ENCODE peak calls at places on chromosomes 11 and 22, in six cellular contexts. One of them, this sample, is unnamed.

GRCh38 chr22:44992166-44992565 is 17.6 kb downstream of the PHF21B start:
- DNase-seq in SK-N-SH: no peak
- DNase-seq in HCT116: no peak
- DNase-seq in H1: no peak
- DNase-seq in HepG2: no peak
- DNase-seq in K562: no peak
- DNase-seq in this sample: no peak

GRCh38 chr11:123239371-123240150 is 44.5 kb upstream of the CLMP start:
- DNase-seq in SK-N-SH: no peak
- DNase-seq in HCT116: no peak
- DNase-seq in H1: no peak
- DNase-seq in HepG2: no peak
- DNase-seq in K562: no peak
- DNase-seq in this sample: no peak

GRCh38 chr11:131228378-131228777 is 142.0 kb upstream of the NTM start:
- DNase-seq in SK-N-SH: no peak
- DNase-seq in HCT116: no peak
- DNase-seq in H1: no peak
- DNase-seq in HepG2: no peak
- DNase-seq in K562: no peak
- DNase-seq in this sample: no peak

GRCh38 chr22:42855211-42855610 is 1.9 kb downstream of the ARFGAP3 start:
- DNase-seq in SK-N-SH: no peak
- DNase-seq in HCT116: no peak
- DNase-seq in H1: no peak
- DNase-seq in HepG2: no peak
- DNase-seq in K562: no peak
- DNase-seq in this sample: no peak

GRCh38 chr11:129960216-129961214 is 42.1 kb downstream of the PRDM10 start:
- DNase-seq in SK-N-SH: no peak
- DNase-seq in HCT116: peak; percentile 56
- DNase-seq in H1: no peak
- DNase-seq in HepG2: peak; percentile 47
- DNase-seq in K562: no peak
- DNase-seq in this sample: no peak

GRCh38 chr11:32094931-32095330 is 4.1 kb downstream of the RCN1 start:
- DNase-seq in SK-N-SH: no peak
- DNase-seq in HCT116: no peak
- DNase-seq in H1: no peak
- DNase-seq in HepG2: no peak
- DNase-seq in K562: no peak
- DNase-seq in this sample: no peak

GRCh38 chr11:304915-305833 is 2.4 kb upstream of the IFITM2 start:
- DNase-seq in SK-N-SH: peak; percentile 82
- DNase-seq in HCT116: no peak
- DNase-seq in H1: no peak
- DNase-seq in HepG2: peak; percentile 61
- DNase-seq in K562: peak; percentile 78
- DNase-seq in this sample: peak; percentile 93

GRCh38 chr11:41394562-41395160 is 64.8 kb downstream of the LRRC4C start:
- DNase-seq in SK-N-SH: no peak
- DNase-seq in HCT116: no peak
- DNase-seq in H1: no peak
- DNase-seq in HepG2: no peak
- DNase-seq in K562: no peak
- DNase-seq in this sample: no peak

GRCh38 chr22:35997438-35997837 is 31.2 kb downstream of the RBFOX2 start:
- DNase-seq in SK-N-SH: no peak
- DNase-seq in HCT116: no peak
- DNase-seq in H1: no peak
- DNase-seq in HepG2: no peak
- DNase-seq in K562: no peak
- DNase-seq in this sample: no peak

GRCh38 chr11:10599388-10600175 is 31.1 kb upstream of the LYVE1 start:
- DNase-seq in SK-N-SH: no peak
- DNase-seq in HCT116: no peak
- DNase-seq in H1: no peak
- DNase-seq in HepG2: peak; percentile 68
- DNase-seq in K562: no peak
- DNase-seq in this sample: no peak

GRCh38 chr22:29799217-29799680 is 32.1 kb downstream of the UQCR10 start:
- DNase-seq in SK-N-SH: peak; percentile 71
- DNase-seq in HCT116: peak; percentile 58
- DNase-seq in H1: no peak
- DNase-seq in HepG2: peak; percentile 90
- DNase-seq in K562: peak; percentile 82
- DNase-seq in this sample: no peak

GRCh38 chr11:130536106-130537040 is 87.9 kb downstream of the ADAMTS15 start:
- DNase-seq in SK-N-SH: no peak
- DNase-seq in HCT116: no peak
- DNase-seq in H1: no peak
- DNase-seq in HepG2: no peak
- DNase-seq in K562: no peak
- DNase-seq in this sample: no peak

GRCh38 chr22:43262990-43263644 is 76.2 kb upstream of the TTLL12 start:
- DNase-seq in SK-N-SH: no peak
- DNase-seq in HCT116: no peak
- DNase-seq in H1: no peak
- DNase-seq in HepG2: peak; percentile 85
- DNase-seq in K562: peak; percentile 25
- DNase-seq in this sample: no peak

GRCh38 chr22:48474881-48475280 is 1352.8 kb downstream of the BRD1 start:
- DNase-seq in SK-N-SH: no peak
- DNase-seq in HCT116: no peak
- DNase-seq in H1: no peak
- DNase-seq in HepG2: no peak
- DNase-seq in K562: no peak
- DNase-seq in this sample: no peak

GRCh38 chr11:124075841-124076571 is 34.9 kb upstream of the OR10G7 start:
- DNase-seq in SK-N-SH: peak; percentile 75
- DNase-seq in HCT116: no peak
- DNase-seq in H1: no peak
- DNase-seq in HepG2: no peak
- DNase-seq in K562: no peak
- DNase-seq in this sample: no peak

GRCh38 chr11:36510567-36511020 is 522 bp upstream of the TRAF6 start:
- DNase-seq in SK-N-SH: no peak
- DNase-seq in HCT116: no peak
- DNase-seq in H1: no peak
- DNase-seq in HepG2: no peak
- DNase-seq in K562: no peak
- DNase-seq in this sample: no peak

GRCh38 chr11:125470355-125470754 is 25.7 kb downstream of the FEZ1 start:
- DNase-seq in SK-N-SH: no peak
- DNase-seq in HCT116: no peak
- DNase-seq in H1: no peak
- DNase-seq in HepG2: no peak
- DNase-seq in K562: no peak
- DNase-seq in this sample: no peak

GRCh38 chr11:118434553-118435232 is 1.6 kb upstream of the KMT2A start:
- DNase-seq in SK-N-SH: no peak
- DNase-seq in HCT116: no peak
- DNase-seq in H1: no peak
- DNase-seq in HepG2: no peak
- DNase-seq in K562: peak; percentile 37
- DNase-seq in this sample: no peak

DNA sequence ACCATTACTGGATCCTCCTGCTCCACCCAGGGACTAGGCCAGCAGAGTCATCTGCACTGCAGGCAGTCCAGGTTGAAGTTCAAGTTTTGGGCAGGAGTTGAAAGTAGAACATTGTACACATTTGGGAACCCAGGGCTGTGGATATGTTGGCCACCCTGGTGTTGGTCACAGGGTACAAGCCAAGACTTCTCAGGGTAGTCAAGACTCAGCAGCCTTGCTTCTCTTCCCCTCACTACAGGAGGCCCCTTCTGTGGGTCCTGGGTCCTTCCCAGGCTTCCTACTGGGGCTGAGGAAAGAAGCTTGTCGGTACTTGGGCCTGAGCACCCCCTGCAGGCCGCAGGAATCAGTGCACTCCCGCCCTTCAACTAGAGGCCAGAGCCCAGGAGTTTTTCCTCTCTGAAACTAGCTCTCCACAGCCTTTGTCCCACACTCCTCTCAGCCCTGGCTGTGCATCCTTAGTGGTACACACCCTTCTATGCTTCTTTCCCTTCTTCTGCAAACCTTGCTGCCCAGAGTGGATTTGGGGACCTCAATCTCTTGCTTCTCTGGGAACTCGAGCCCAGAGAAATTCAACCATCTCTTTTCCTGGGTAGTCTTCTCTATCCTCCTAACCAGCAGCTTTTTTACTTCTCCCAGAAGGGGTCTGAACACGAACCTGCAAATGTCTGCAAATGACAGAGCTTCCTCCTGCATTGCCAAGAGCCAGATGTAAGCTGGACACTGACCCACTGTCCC is 2.6 kb upstream of the HPX start:
- DNase-seq in SK-N-SH: peak; percentile 78
- DNase-seq in HCT116: no peak
- DNase-seq in H1: no peak
- DNase-seq in HepG2: peak; percentile 28
- DNase-seq in K562: peak; percentile 77
- DNase-seq in this sample: peak; percentile 46
- TF ChIP-seq YY1 in SK-N-SH: no peak
- TF ChIP-seq YY1 in HCT116: no peak
- TF ChIP-seq YY1 in H1: no peak
- TF ChIP-seq YY1 in HepG2: no peak
- TF ChIP-seq YY1 in K562: no peak
- TF ChIP-seq YY1 in this sample: no peak

DNA sequence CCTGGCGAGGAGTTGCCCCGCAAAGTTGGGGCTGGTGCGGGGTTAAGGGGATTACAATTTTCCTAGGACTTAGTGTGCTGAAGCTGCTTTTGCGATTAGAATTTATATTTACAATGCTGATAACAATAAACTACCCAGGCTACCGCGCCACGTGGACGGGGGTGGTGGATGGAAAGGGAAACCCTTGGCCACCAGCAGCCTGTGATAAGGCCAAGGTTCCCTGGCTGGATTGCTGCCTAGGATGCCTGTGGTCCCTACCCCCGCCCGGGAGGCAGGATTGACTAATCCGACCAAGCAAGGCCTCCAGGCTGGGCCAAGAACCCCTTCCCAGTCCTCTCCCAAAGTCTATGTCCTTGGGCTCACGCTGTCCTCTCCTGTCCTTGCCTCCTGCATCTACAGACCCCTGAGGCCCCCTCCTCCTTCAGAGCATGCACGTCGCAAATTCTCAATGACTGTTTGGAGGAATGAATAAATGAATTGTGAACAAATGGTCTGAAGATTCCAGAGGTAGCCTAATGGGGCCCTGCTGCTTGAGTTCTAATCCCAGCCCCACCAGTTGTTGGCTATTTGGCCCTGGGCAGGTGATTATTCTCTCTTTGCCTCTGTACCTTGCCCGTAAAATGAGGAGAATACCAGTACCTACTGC is 7.6 kb upstream of the CHKA start:
- DNase-seq in SK-N-SH: peak; percentile 59
- DNase-seq in HCT116: no peak
- DNase-seq in H1: no peak
- DNase-seq in HepG2: peak; percentile 76
- DNase-seq in K562: peak; percentile 55
- DNase-seq in this sample: peak; percentile 56
- TF ChIP-seq YY1 in SK-N-SH: no peak
- TF ChIP-seq YY1 in HCT116: no peak
- TF ChIP-seq YY1 in H1: no peak
- TF ChIP-seq YY1 in HepG2: no peak
- TF ChIP-seq YY1 in K562: no peak
- TF ChIP-seq YY1 in this sample: no peak

GRCh38 chr11:66101055-66101454 is 31.0 kb downstream of the PACS1 start:
- DNase-seq in SK-N-SH: no peak
- DNase-seq in HCT116: no peak
- DNase-seq in H1: no peak
- DNase-seq in HepG2: no peak
- DNase-seq in K562: no peak
- DNase-seq in this sample: no peak

GRCh38 chr11:66104057-66104638 is 34.1 kb downstream of the PACS1 start:
- DNase-seq in SK-N-SH: no peak
- DNase-seq in HCT116: no peak
- DNase-seq in H1: no peak
- DNase-seq in HepG2: no peak
- DNase-seq in K562: no peak
- DNase-seq in this sample: no peak

GRCh38 chr11:66100272-66101037 is 30.4 kb downstream of the PACS1 start:
- DNase-seq in SK-N-SH: peak; percentile 32
- DNase-seq in HCT116: no peak
- DNase-seq in H1: no peak
- DNase-seq in HepG2: no peak
- DNase-seq in K562: no peak
- DNase-seq in this sample: no peak
- TF ChIP-seq YY1 in SK-N-SH: no peak
- TF ChIP-seq YY1 in HCT116: no peak
- TF ChIP-seq YY1 in H1: no peak
- TF ChIP-seq YY1 in HepG2: no peak
- TF ChIP-seq YY1 in K562: no peak
- TF ChIP-seq YY1 in this sample: no peak

DNA sequence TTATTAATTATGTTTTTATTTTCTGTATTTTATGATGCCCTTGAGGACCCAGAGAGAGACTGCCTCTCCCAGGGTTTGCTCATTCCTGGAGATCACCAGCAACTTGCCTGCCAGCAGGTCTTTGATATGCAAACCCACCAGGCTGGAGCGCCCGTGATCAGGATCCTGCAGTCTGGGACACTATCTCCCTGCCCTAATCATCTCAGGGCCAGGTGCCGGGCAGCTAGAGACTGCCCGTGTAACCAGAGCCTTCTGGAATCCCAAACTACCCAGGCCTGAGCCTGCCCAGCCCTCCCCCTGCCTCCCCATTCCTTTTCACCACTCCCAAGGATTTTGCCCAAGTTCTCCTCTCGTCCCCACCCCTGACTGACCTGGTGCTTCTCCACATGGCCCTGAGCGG is 52.2 kb upstream of the B3GAT1 start:
- DNase-seq in SK-N-SH: no peak
- DNase-seq in HCT116: no peak
- DNase-seq in H1: no peak
- DNase-seq in HepG2: no peak
- DNase-seq in K562: no peak
- DNase-seq in this sample: no peak
- TF ChIP-seq YY1 in SK-N-SH: no peak
- TF ChIP-seq YY1 in HCT116: no peak
- TF ChIP-seq YY1 in H1: no peak
- TF ChIP-seq YY1 in HepG2: no peak
- TF ChIP-seq YY1 in K562: no peak
- TF ChIP-seq YY1 in this sample: no peak

DNA sequence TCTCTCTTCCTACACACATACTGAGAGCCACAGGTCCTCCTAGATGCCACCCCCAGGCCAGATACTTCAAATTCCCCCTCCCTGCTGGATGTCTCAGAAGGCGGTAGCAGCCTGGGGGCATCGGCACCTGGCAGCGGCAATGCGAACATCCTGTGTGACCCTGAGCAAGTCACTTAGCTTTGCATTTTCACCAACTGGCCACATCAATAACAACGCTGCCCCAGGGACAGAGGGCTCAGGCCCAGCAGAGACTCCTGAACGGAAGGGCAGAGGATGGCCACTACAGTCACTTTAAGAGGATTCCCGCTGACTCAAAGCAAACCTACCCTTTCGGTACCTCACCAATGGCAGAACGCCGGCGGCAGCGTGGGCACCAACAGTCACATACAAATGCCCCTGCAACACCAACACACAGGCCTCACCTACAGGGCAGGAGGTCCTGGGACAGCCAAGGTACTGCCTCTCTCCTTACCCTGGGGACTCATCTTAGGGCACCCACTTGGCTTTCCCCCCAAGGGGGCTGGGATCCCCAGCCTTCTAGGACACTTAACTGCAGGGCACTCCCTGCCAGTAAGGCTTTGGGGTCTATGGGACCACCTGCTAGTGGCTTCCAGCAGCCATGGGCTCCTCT is 1.6 kb downstream of the LMO1 start:
- DNase-seq in SK-N-SH: peak; percentile 56
- DNase-seq in HCT116: no peak
- DNase-seq in H1: no peak
- DNase-seq in HepG2: no peak
- DNase-seq in K562: no peak
- DNase-seq in this sample: no peak
- TF ChIP-seq YY1 in SK-N-SH: no peak
- TF ChIP-seq YY1 in HCT116: no peak
- TF ChIP-seq YY1 in H1: no peak
- TF ChIP-seq YY1 in HepG2: no peak
- TF ChIP-seq YY1 in K562: no peak
- TF ChIP-seq YY1 in this sample: no peak